ENCODE peak calls at places on chromosome 22, in four cellular contexts. G is cardiac septum, H is OCI-LY7, M is Panc1. L is an unnamed sample.

GRCh38 chr22:36081023-36081431 is 52.4 kb upstream of the RBFOX2 start:
- DNase-seq in G (no peak), H (no peak), M (peak), L (no peak)

GRCh38 chr22:48886604-48887393 is 940.9 kb downstream of the BRD1 start:
- DNase-seq in G (peak), H (no peak), M (no peak), L (no peak)

GRCh38 chr22:41140365-41140957 is 48.1 kb downstream of the EP300 start:
- DNase-seq in G (no peak), H (no peak), M (no peak), L (no peak)

GRCh38 chr22:50723991-50724390 is 14.0 kb upstream of the ACR start:
- DNase-seq in G (no peak), H (peak), M (no peak), L (no peak)

GRCh38 chr22:41619979-41620645 is 731 bp downstream of the DESI1 start:
- DNase-seq in G (no peak), H (peak), M (no peak), L (peak)

GRCh38 chr22:20863356-20863755 is 4.5 kb downstream of the SNAP29 start:
- DNase-seq in G (no peak), H (no peak), M (no peak), L (no peak)

GRCh38 chr22:43005106-43005505 is 9.8 kb downstream of the PACSIN2 start:
- DNase-seq in G (no peak), H (no peak), M (no peak), L (no peak)

GRCh38 chr22:43812149-43812842 is at the start of gene EFCAB6:
- DNase-seq in G (peak), H (peak), M (peak), L (peak)

GRCh38 chr22:19932367-19933206 is 9.0 kb upstream of the COMT start:
- DNase-seq in G (no peak), H (no peak), M (no peak), L (no peak)

GRCh38 chr22:30295576-30295975 is 6.3 kb upstream of the CASTOR1 start:
- DNase-seq in G (no peak), H (no peak), M (no peak), L (no peak)

GRCh38 chr22:35914665-35915476 is 113.8 kb downstream of the RBFOX2 start:
- DNase-seq in G (no peak), H (peak), M (peak), L (no peak)

GRCh38 chr22:21726650-21727049 is 8.9 kb downstream of the YPEL1 start:
- DNase-seq in G (no peak), H (peak), M (no peak), L (peak)

GRCh38 chr22:39290724-39291161 is 28.7 kb downstream of the RPL3 start:
- DNase-seq in G (no peak), H (no peak), M (no peak), L (peak)

GRCh38 chr22:40276877-40277823 is 69.2 kb upstream of the ADSL start:
- DNase-seq in G (no peak), H (no peak), M (no peak), L (no peak)

GRCh38 chr22:47307326-47307725 is 544.9 kb downstream of the TBC1D22A start:
- DNase-seq in G (peak), H (no peak), M (no peak), L (peak)

GRCh38 chr22:43776081-43776670 is 35.9 kb downstream of the EFCAB6 start:
- DNase-seq in G (no peak), H (no peak), M (no peak), L (no peak)

GRCh38 chr22:36365020-36365411 is 22.8 kb downstream of the MYH9 start:
- DNase-seq in G (no peak), H (no peak), M (peak), L (no peak)

GRCh38 chr22:46815896-46816721 is 53.7 kb downstream of the TBC1D22A start:
- DNase-seq in G (no peak), H (no peak), M (no peak), L (no peak)

GRCh38 chr22:47929073-47929472 is 1166.6 kb downstream of the TBC1D22A start:
- DNase-seq in G (no peak), H (peak), M (no peak), L (no peak)

GRCh38 chr22:31122532-31123291 is at the start of gene INPP5J:
- DNase-seq in G (no peak), H (no peak), M (no peak), L (peak)

GRCh38 chr22:40203568-40203967 is 25.8 kb downstream of the TNRC6B start:
- DNase-seq in G (no peak), H (peak), M (no peak), L (peak)

GRCh38 chr22:19064354-19065054 is 57.7 kb downstream of the DGCR2 start:
- DNase-seq in G (peak), H (no peak), M (no peak), L (no peak)

GRCh38 chr22:25146311-25146710 is 53.3 kb upstream of the CRYBB3 start:
- DNase-seq in G (no peak), H (no peak), M (no peak), L (no peak)

GRCh38 chr22:36267896-36268485 is 15.1 kb downstream of the APOL1 start:
- DNase-seq in G (no peak), H (no peak), M (no peak), L (no peak)

GRCh38 chr22:31680764-31681624 is 19.0 kb upstream of the PISD start:
- DNase-seq in G (no peak), H (no peak), M (no peak), L (no peak)